ENCODE peak calls at places on chromosomes 3 and 15, in five cellular contexts. O, K, X, D and G are unnamed samples.

GRCh38 chr3:125386811-125387210 is 11.7 kb upstream of the ZNF148 start:
- DNase-seq in K (no peak), D (no peak), X (no peak), O (no peak), G (no peak)

GRCh38 chr15:60717008-60717407 is 238.1 kb upstream of the ICE2 start:
- DNase-seq in D (no peak), K (no peak), X (no peak), O (no peak), G (no peak)

GRCh38 chr3:144586382-144586781 is 614.8 kb downstream of the DIPK2A start:
- DNase-seq in O (no peak), K (no peak), D (peak; percentile 14), X (no peak), G (no peak)

GRCh38 chr3:11379238-11379823 is 107.1 kb downstream of the ATG7 start:
- DNase-seq in D (peak; percentile 46), O (no peak), K (no peak), X (no peak), G (no peak)

GRCh38 chr15:53458736-53459135 is 300.7 kb downstream of the WDR72 start:
- DNase-seq in K (no peak), X (no peak), D (no peak), O (no peak), G (no peak)

GRCh38 chr3:160135850-160136249 is 89.4 kb upstream of the C3orf80 start:
- DNase-seq in K (no peak), O (no peak), X (no peak), D (no peak), G (no peak)

GRCh38 chr15:50816191-50816590 is 50.7 kb upstream of the SPPL2A start:
- DNase-seq in X (no peak), K (no peak), O (no peak), D (no peak), G (no peak)

GRCh38 chr3:46867550-46867898 is 4.3 kb upstream of the MYL3 start:
- DNase-seq in X (peak; percentile 84), D (no peak), K (no peak), O (peak; percentile 89), G (peak; percentile 82)

GRCh38 chr15:33737687-33738606 is 230.3 kb upstream of the CHRM5 start:
- DNase-seq in K (no peak), D (peak; percentile 29), O (no peak), X (peak; percentile 28), G (no peak)

GRCh38 chr3:15953841-15954240 is 156.1 kb upstream of the ANKRD28 start:
- DNase-seq in K (no peak), O (no peak), D (peak; percentile 19), X (no peak), G (no peak)

GRCh38 chr3:126309861-126310655 is 47.1 kb downstream of the KLF15 start:
- DNase-seq in K (no peak), D (no peak), X (no peak), O (no peak), G (no peak)

GRCh38 chr3:7646851-7647250 is 785.9 kb downstream of the GRM7 start:
- DNase-seq in K (no peak), D (no peak), O (no peak), X (no peak), G (no peak)

GRCh38 chr15:68302729-68303128 is 25.2 kb downstream of the FEM1B start:
- DNase-seq in D (no peak), X (no peak), K (no peak), O (no peak), G (no peak)

GRCh38 chr15:68304611-68305337 is 27.2 kb downstream of the FEM1B start:
- DNase-seq in K (no peak), X (no peak), O (no peak), D (no peak), G (peak; percentile 23)

GRCh38 chr15:68305420-68305871 is 27.9 kb downstream of the FEM1B start:
- DNase-seq in O (no peak), X (no peak), D (no peak), K (no peak), G (peak; percentile 12)

GRCh38 chr15:68303134-68303533 is 25.6 kb downstream of the FEM1B start:
- DNase-seq in X (no peak), K (no peak), D (no peak), O (no peak), G (no peak)

DNA sequence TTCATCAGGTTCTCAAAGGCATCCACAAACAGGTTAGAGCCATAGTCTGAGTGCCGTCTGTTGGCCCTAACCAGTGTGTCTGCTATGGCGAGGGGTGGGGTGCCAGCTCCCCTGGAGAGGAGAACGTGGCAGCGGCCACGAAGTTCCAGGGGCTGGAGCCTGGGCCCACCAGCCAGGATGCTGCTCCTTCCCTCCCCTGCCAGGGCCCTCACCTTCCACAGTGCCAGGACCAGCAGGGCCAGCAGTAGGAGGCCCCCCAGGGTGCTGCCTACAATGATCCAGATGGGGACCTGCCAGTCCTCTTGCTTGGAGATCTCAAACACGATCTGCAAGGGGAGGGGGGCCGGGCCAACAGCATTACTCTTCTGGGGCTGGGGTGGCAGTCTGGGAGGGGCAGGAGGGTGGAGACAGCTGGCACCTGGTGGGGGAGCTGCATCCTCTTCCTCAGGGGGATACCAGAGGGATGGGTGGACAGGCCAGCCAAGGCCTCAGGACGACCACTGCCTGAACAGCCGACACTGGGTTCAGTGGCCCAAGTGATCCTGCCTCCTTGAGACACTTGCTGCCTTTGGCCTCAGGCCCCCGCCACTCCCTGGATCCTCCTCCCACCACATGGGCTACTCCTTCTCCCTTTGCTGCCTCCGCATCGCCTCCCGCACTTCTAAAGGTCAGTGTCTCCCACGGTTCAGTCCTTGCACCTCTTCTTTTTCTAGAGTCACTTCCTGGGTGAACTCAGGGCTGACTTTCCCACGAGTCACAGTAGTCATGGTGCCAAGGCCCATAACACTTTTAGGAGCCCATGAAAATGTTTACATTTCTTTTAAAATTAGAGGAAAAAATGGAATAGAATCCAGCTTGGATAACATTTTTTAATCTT is 26.3 kb downstream of the FEM1B start:
- DNase-seq in X (no peak), K (no peak), O (no peak), D (peak; percentile 43), G (peak; percentile 22)
- TF ChIP-seq POLR2A in X (no peak), K (no peak), O (no peak), D (no peak), G (no peak)

GRCh38 chr15:38374477-38374876 is 79.5 kb upstream of the FAM98B start:
- DNase-seq in O (no peak), D (no peak), X (no peak), K (no peak), G (no peak)
- H3K4me1 ChIP-seq in O (no peaks in the 10 kb centered on the region), D (no peaks in the 10 kb centered on the region), X (peaks cover 9% of the 10 kb centered on the region), K (no peaks in the 10 kb centered on the region), G (no peaks in the 10 kb centered on the region)

GRCh38 chr3:196621581-196621980 is 17.9 kb upstream of the NRROS start:
- DNase-seq in X (no peak), D (no peak), O (no peak), K (no peak), G (no peak)
- H3K27ac ChIP-seq in X (no peak overlapping the region), D (no peak overlapping the region), O (no peak overlapping the region), K (no peak overlapping the region), G (no peak overlapping the region)

DNA sequence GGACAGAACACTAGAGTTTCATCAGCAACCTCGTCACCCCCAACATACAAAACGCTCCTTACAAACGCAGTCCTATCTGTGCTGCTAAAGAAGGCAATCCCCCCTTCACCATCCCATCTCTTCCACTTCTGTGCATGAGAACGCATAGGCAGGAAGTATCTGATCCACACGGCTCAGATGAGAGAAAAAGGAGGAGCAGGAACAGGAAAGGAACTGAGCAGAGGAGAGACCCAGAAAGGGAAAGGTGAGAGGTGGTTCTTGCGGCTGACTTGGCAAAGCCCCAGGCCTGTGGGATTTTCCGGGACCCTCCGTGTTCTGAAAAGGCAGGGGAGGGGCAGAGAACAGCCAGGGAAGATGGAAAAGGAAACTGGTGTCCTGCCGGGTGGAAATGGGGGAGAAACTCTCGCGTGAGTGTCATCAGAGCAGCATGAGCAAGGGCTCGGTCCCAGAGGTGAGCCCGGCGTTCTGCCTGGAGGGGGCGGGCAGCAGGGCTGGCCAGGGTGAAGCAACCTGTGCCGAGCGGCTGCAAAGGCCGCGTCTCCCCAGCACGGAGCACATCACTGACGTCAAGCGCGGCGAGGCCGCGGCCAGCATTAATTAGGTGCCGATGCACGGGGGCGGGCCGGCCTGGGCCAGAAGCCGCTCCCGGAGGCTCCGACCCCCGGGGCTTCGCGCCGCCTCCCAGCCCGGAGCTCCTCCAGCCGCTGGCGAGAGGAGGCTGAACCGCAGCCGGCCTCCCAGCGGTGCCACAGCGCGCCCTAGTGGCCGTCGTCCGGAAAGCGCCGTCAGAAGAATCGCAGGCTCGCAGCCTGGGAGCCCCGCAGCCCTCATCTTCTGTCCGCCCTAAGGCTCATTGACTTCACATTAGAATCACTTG is 35.8 kb downstream of the CPN2 start:
- DNase-seq in K (no peak), D (peak; percentile 86), O (peak; percentile 86), X (peak; percentile 80), G (peak; percentile 96)
- TF ChIP-seq POLR2A in K (no peak), D (no peak), O (peak; percentile 50), X (peak; percentile 27), G (no peak)

DNA sequence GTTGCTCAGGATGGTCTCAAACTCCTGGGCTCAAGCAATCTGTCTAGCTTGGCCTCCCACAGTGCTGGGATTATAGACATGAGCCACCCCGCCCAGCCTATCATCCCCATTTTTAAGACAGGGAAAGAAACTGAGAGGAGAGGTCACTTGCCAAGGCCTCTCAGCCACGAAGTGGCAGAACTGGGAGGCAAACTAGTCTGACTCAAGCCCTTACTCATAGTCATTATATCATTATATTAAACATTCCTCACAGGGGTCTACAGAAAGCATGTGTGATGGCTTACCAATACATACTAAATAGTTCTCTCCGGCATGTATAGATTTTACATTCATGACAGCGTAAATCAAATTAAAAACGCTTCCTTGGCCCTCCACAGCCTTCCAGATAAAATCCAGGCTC is 62.0 kb upstream of the ZBTB38 start:
- DNase-seq in D (no peak), O (no peak), X (no peak), K (no peak), G (no peak)
- H3K4me1 ChIP-seq in D (peaks cover 37% of the 10 kb centered on the region), O (no peaks in the 10 kb centered on the region), X (peaks cover 17% of the 10 kb centered on the region), K (no peaks in the 10 kb centered on the region), G (no peaks in the 10 kb centered on the region)